ENCODE peak calls at places on chromosomes 1 and 21, in four cellular contexts. One of them, this sample, is unnamed.

GRCh38 chr1:178023181-178023618 is 53.3 kb upstream of the SEC16B start:
- ATAC-seq in psoas muscle: no peak
- ATAC-seq in Right ventricle myocardium inferior: no peak
- ATAC-seq in HCT116: no peak
- ATAC-seq in this sample: no peak

GRCh38 chr1:23567629-23567995 is 8.3 kb upstream of the ID3 start:
- ATAC-seq in psoas muscle: peak; percentile 7
- ATAC-seq in Right ventricle myocardium inferior: peak; percentile 6
- ATAC-seq in HCT116: no peak
- ATAC-seq in this sample: no peak

GRCh38 chr1:234862944-234863515 is 253.1 kb upstream of the IRF2BP2 start:
- ATAC-seq in psoas muscle: peak; percentile 72
- ATAC-seq in Right ventricle myocardium inferior: peak; percentile 68
- ATAC-seq in HCT116: no peak
- ATAC-seq in this sample: peak; percentile 53

GRCh38 chr1:25624155-25624554 is 7.6 kb downstream of the MAN1C1 start:
- ATAC-seq in psoas muscle: no peak
- ATAC-seq in Right ventricle myocardium inferior: no peak
- ATAC-seq in HCT116: no peak
- ATAC-seq in this sample: no peak

GRCh38 chr21:44583800-44584147 is 3.4 kb upstream of the KRTAP10-5 start:
- ATAC-seq in psoas muscle: no peak
- ATAC-seq in Right ventricle myocardium inferior: no peak
- ATAC-seq in HCT116: no peak
- ATAC-seq in this sample: no peak

GRCh38 chr1:7510389-7510931 is 260.6 kb upstream of the VAMP3 start:
- ATAC-seq in psoas muscle: no peak
- ATAC-seq in Right ventricle myocardium inferior: no peak
- ATAC-seq in HCT116: no peak
- ATAC-seq in this sample: no peak

GRCh38 chr1:66618390-66618789 is 84.4 kb downstream of the SGIP1 start:
- ATAC-seq in psoas muscle: no peak
- ATAC-seq in Right ventricle myocardium inferior: no peak
- ATAC-seq in HCT116: no peak
- ATAC-seq in this sample: no peak

GRCh38 chr21:42844411-42845113 is 34.8 kb downstream of the WDR4 start:
- ATAC-seq in psoas muscle: peak; percentile 71
- ATAC-seq in Right ventricle myocardium inferior: peak; percentile 97
- ATAC-seq in HCT116: peak; percentile 5
- ATAC-seq in this sample: peak; percentile 71

GRCh38 chr1:56326056-56326455 is 253.3 kb downstream of the PLPP3 start:
- ATAC-seq in psoas muscle: no peak
- ATAC-seq in Right ventricle myocardium inferior: no peak
- ATAC-seq in HCT116: no peak
- ATAC-seq in this sample: no peak

GRCh38 chr1:99005537-99005942 is 879 bp upstream of the PLPPR5 start:
- ATAC-seq in psoas muscle: no peak
- ATAC-seq in Right ventricle myocardium inferior: no peak
- ATAC-seq in HCT116: no peak
- ATAC-seq in this sample: no peak

GRCh38 chr1:30036229-30036547 is 687.2 kb downstream of the MATN1 start:
- ATAC-seq in psoas muscle: no peak
- ATAC-seq in Right ventricle myocardium inferior: no peak
- ATAC-seq in HCT116: no peak
- ATAC-seq in this sample: no peak

GRCh38 chr1:64514197-64514765 is 44.4 kb downstream of the CACHD1 start:
- ATAC-seq in psoas muscle: no peak
- ATAC-seq in Right ventricle myocardium inferior: peak; percentile 62
- ATAC-seq in HCT116: no peak
- ATAC-seq in this sample: no peak

GRCh38 chr1:21268281-21269239 is 21.7 kb downstream of the ECE1 start:
- ATAC-seq in psoas muscle: peak; percentile 37
- ATAC-seq in Right ventricle myocardium inferior: no peak
- ATAC-seq in HCT116: no peak
- ATAC-seq in this sample: no peak

GRCh38 chr1:28326980-28327379 is 1.9 kb upstream of the MED18 start:
- ATAC-seq in psoas muscle: no peak
- ATAC-seq in Right ventricle myocardium inferior: no peak
- ATAC-seq in HCT116: no peak
- ATAC-seq in this sample: no peak

GRCh38 chr1:93434088-93434487 is 13.8 kb upstream of the FNBP1L start:
- ATAC-seq in psoas muscle: no peak
- ATAC-seq in Right ventricle myocardium inferior: no peak
- ATAC-seq in HCT116: no peak
- ATAC-seq in this sample: peak; percentile 10

GRCh38 chr1:33256701-33257387 is 552 bp downstream of the ZNF362 start:
- ATAC-seq in psoas muscle: peak; percentile 47
- ATAC-seq in Right ventricle myocardium inferior: peak; percentile 40
- ATAC-seq in HCT116: peak; percentile 38
- ATAC-seq in this sample: peak; percentile 63

GRCh38 chr1:118984086-118984989 is 3.8 kb downstream of the TBX15 start:
- ATAC-seq in psoas muscle: peak; percentile 44
- ATAC-seq in Right ventricle myocardium inferior: peak; percentile 33
- ATAC-seq in HCT116: no peak
- ATAC-seq in this sample: no peak

GRCh38 chr1:64922336-64922735 is 44.0 kb downstream of the JAK1 start:
- ATAC-seq in psoas muscle: no peak
- ATAC-seq in Right ventricle myocardium inferior: no peak
- ATAC-seq in HCT116: no peak
- ATAC-seq in this sample: no peak

GRCh38 chr1:207787776-207788175 is 35.9 kb downstream of the CD46 start:
- ATAC-seq in psoas muscle: no peak
- ATAC-seq in Right ventricle myocardium inferior: no peak
- ATAC-seq in HCT116: no peak
- ATAC-seq in this sample: no peak

GRCh38 chr1:186983327-186983726 is 154.6 kb downstream of the PLA2G4A start:
- ATAC-seq in psoas muscle: no peak
- ATAC-seq in Right ventricle myocardium inferior: peak; percentile 96
- ATAC-seq in HCT116: no peak
- ATAC-seq in this sample: peak; percentile 80

GRCh38 chr1:188857526-188858087 is 1620.1 kb downstream of the BRINP3 start:
- ATAC-seq in psoas muscle: no peak
- ATAC-seq in Right ventricle myocardium inferior: no peak
- ATAC-seq in HCT116: no peak
- ATAC-seq in this sample: no peak

GRCh38 chr21:34836103-34836932 is 167.5 kb downstream of the CLIC6 start:
- ATAC-seq in psoas muscle: peak; percentile 89
- ATAC-seq in Right ventricle myocardium inferior: no peak
- ATAC-seq in HCT116: peak; percentile 95
- ATAC-seq in this sample: peak; percentile 83

GRCh38 chr21:44438531-44439210 is 16.6 kb upstream of the LRRC3 start:
- ATAC-seq in psoas muscle: no peak
- ATAC-seq in Right ventricle myocardium inferior: peak; percentile 91
- ATAC-seq in HCT116: no peak
- ATAC-seq in this sample: peak; percentile 72

GRCh38 chr1:68780919-68781318 is 284.0 kb upstream of the DEPDC1 start:
- ATAC-seq in psoas muscle: no peak
- ATAC-seq in Right ventricle myocardium inferior: no peak
- ATAC-seq in HCT116: no peak
- ATAC-seq in this sample: no peak

GRCh38 chr1:6771568-6771825 is 13.8 kb upstream of the CAMTA1 start:
- ATAC-seq in psoas muscle: no peak
- ATAC-seq in Right ventricle myocardium inferior: no peak
- ATAC-seq in HCT116: no peak
- ATAC-seq in this sample: no peak

GRCh38 chr1:29123871-29124365 is at the start of gene TMEM200B:
- ATAC-seq in psoas muscle: no peak
- ATAC-seq in Right ventricle myocardium inferior: peak; percentile 45
- ATAC-seq in HCT116: peak; percentile 45
- ATAC-seq in this sample: peak; percentile 22

GRCh38 chr1:52007228-52008073 is 17.0 kb upstream of the RAB3B start:
- ATAC-seq in psoas muscle: no peak
- ATAC-seq in Right ventricle myocardium inferior: no peak
- ATAC-seq in HCT116: no peak
- ATAC-seq in this sample: no peak

GRCh38 chr1:204465469-204466415 is 28.9 kb downstream of the PIK3C2B start:
- ATAC-seq in psoas muscle: peak; percentile 31
- ATAC-seq in Right ventricle myocardium inferior: peak; percentile 60
- ATAC-seq in HCT116: no peak
- ATAC-seq in this sample: no peak

GRCh38 chr1:162019006-162019405 is 4.7 kb downstream of the OLFML2B start:
- ATAC-seq in psoas muscle: no peak
- ATAC-seq in Right ventricle myocardium inferior: peak; percentile 4
- ATAC-seq in HCT116: no peak
- ATAC-seq in this sample: no peak

GRCh38 chr1:53395671-53396215 is 63.5 kb upstream of the DMRTB1 start:
- ATAC-seq in psoas muscle: no peak
- ATAC-seq in Right ventricle myocardium inferior: no peak
- ATAC-seq in HCT116: no peak
- ATAC-seq in this sample: no peak

GRCh38 chr1:114009042-114009392 is 29.7 kb downstream of the OLFML3 start:
- ATAC-seq in psoas muscle: no peak
- ATAC-seq in Right ventricle myocardium inferior: no peak
- ATAC-seq in HCT116: no peak
- ATAC-seq in this sample: no peak

GRCh38 chr1:21569820-21570527 is 60.8 kb downstream of the ALPL start:
- ATAC-seq in psoas muscle: no peak
- ATAC-seq in Right ventricle myocardium inferior: no peak
- ATAC-seq in HCT116: no peak
- ATAC-seq in this sample: no peak

GRCh38 chr1:220708929-220709801 is 19.0 kb downstream of the C1orf115 start:
- ATAC-seq in psoas muscle: no peak
- ATAC-seq in Right ventricle myocardium inferior: peak; percentile 68
- ATAC-seq in HCT116: no peak
- ATAC-seq in this sample: no peak

GRCh38 chr1:201673093-201673492 is 134.2 kb downstream of the NAV1 start:
- ATAC-seq in psoas muscle: no peak
- ATAC-seq in Right ventricle myocardium inferior: no peak
- ATAC-seq in HCT116: no peak
- ATAC-seq in this sample: no peak

GRCh38 chr1:182262425-182262824 is 129.2 kb downstream of the GLUL start:
- ATAC-seq in psoas muscle: no peak
- ATAC-seq in Right ventricle myocardium inferior: no peak
- ATAC-seq in HCT116: no peak
- ATAC-seq in this sample: no peak

GRCh38 chr1:95207223-95207935 is 26.6 kb upstream of the RWDD3 start:
- ATAC-seq in psoas muscle: no peak
- ATAC-seq in Right ventricle myocardium inferior: peak; percentile 42
- ATAC-seq in HCT116: no peak
- ATAC-seq in this sample: no peak

GRCh38 chr1:1833916-1834325 is 55.7 kb upstream of the NADK start:
- ATAC-seq in psoas muscle: peak; percentile 46
- ATAC-seq in Right ventricle myocardium inferior: no peak
- ATAC-seq in HCT116: no peak
- ATAC-seq in this sample: no peak

GRCh38 chr1:41915786-41916571 is 2.7 kb downstream of the HIVEP3 start:
- ATAC-seq in psoas muscle: no peak
- ATAC-seq in Right ventricle myocardium inferior: peak; percentile 23
- ATAC-seq in HCT116: no peak
- ATAC-seq in this sample: no peak

GRCh38 chr1:172582889-172583288 is 49.9 kb downstream of the SUCO start:
- ATAC-seq in psoas muscle: no peak
- ATAC-seq in Right ventricle myocardium inferior: no peak
- ATAC-seq in HCT116: peak; percentile 50
- ATAC-seq in this sample: no peak

This sample was measured in gastroesophageal sphincter.